ENCODE peak calls at places on chromosome 17, in nine cellular contexts. P is neural progenitor cell, T is uterus, Z is cardiac fibroblast, Q is AG04450, G is astrocyte of the spinal cord, J is AG04449, V is psoas muscle, E is tibial nerve. S is an unnamed sample.

GRCh38 chr17:694239-694638 is 20.4 kb downstream of the VPS53 start:
- DNase-seq in P (no peak), T (no peak), Z (peak; percentile 97), Q (peak; percentile 97), G (peak; percentile 98), J (peak; percentile 98), V (no peak), E (no peak), S (peak; percentile 96)

GRCh38 chr17:29568331-29569244 is at the start of gene TP53I13:
- DNase-seq in P (peak; percentile 93), T (peak; percentile 90), Z (peak; percentile 77), Q (no peak), G (peak; percentile 84), J (no peak), V (peak; percentile 91), E (peak; percentile 80), S (peak; percentile 61)

GRCh38 chr17:3965123-3965800 is 1.0 kb upstream of the ATP2A3 start:
- DNase-seq in P (peak; percentile 79), T (no peak), Z (peak; percentile 41), Q (no peak), G (no peak), J (no peak), V (no peak), E (peak; percentile 31), S (peak; percentile 19)

GRCh38 chr17:16932611-16933010 is 39.3 kb downstream of the TNFRSF13B start:
- DNase-seq in P (no peak), T (no peak), Z (no peak), Q (no peak), G (no peak), J (no peak), V (no peak), E (no peak), S (no peak)

GRCh38 chr17:64001091-64001579 is 3.0 kb downstream of the PRR29 start:
- DNase-seq in P (peak; percentile 0), T (no peak), Z (no peak), Q (no peak), G (no peak), J (no peak), V (no peak), E (no peak), S (no peak)

GRCh38 chr17:27239046-27239445 is 54.9 kb upstream of the WSB1 start:
- DNase-seq in P (no peak), T (no peak), Z (no peak), Q (no peak), G (no peak), J (no peak), V (no peak), E (no peak), S (no peak)

GRCh38 chr17:37187262-37187661 is 188.5 kb upstream of the C17orf78 start:
- DNase-seq in P (no peak), T (no peak), Z (no peak), Q (no peak), G (peak; percentile 4), J (no peak), V (no peak), E (no peak), S (no peak)

GRCh38 chr17:70053241-70054234 is 21.5 kb upstream of the KCNJ16 start:
- DNase-seq in P (no peak), T (no peak), Z (no peak), Q (no peak), G (no peak), J (no peak), V (no peak), E (peak; percentile 27), S (peak; percentile 15)

GRCh38 chr17:63494300-63494928 is 17.6 kb downstream of the ACE start:
- DNase-seq in P (no peak), T (no peak), Z (no peak), Q (no peak), G (no peak), J (no peak), V (no peak), E (no peak), S (peak; percentile 13)

GRCh38 chr17:50196826-50197225 is 4.6 kb downstream of the COL1A1 start:
- DNase-seq in P (no peak), T (no peak), Z (peak; percentile 91), Q (no peak), G (peak; percentile 56), J (no peak), V (peak; percentile 49), E (no peak), S (peak; percentile 91)

GRCh38 chr17:59361916-59362810 is 30.7 kb downstream of the YPEL2 start:
- DNase-seq in P (no peak), T (no peak), Z (peak; percentile 91), Q (peak; percentile 68), G (peak; percentile 96), J (peak; percentile 91), V (no peak), E (no peak), S (peak; percentile 96)

GRCh38 chr17:63474914-63475460 is 1.9 kb upstream of the ACE start:
- DNase-seq in P (no peak), T (no peak), Z (no peak), Q (no peak), G (no peak), J (no peak), V (no peak), E (no peak), S (no peak)

GRCh38 chr17:44159519-44160210 is 10.8 kb upstream of the ASB16 start:
- DNase-seq in P (no peak), T (no peak), Z (no peak), Q (no peak), G (no peak), J (no peak), V (no peak), E (no peak), S (peak; percentile 16)

GRCh38 chr17:17401271-17401781 is 75.5 kb upstream of the MED9 start:
- DNase-seq in P (peak; percentile 26), T (no peak), Z (peak; percentile 45), Q (no peak), G (no peak), J (no peak), V (no peak), E (no peak), S (peak; percentile 51)

GRCh38 chr17:6923385-6923784 is 72.5 kb upstream of the ALOX12 start:
- DNase-seq in P (no peak), T (no peak), Z (no peak), Q (no peak), G (no peak), J (no peak), V (no peak), E (no peak), S (no peak)

GRCh38 chr17:61476476-61477203 is 24.4 kb downstream of the TBX4 start:
- DNase-seq in P (no peak), T (no peak), Z (no peak), Q (no peak), G (no peak), J (no peak), V (no peak), E (no peak), S (no peak)

GRCh38 chr17:63395075-63395815 is 50.9 kb downstream of the CYB561 start:
- DNase-seq in P (no peak), T (no peak), Z (peak; percentile 77), Q (no peak), G (peak; percentile 82), J (peak; percentile 26), V (no peak), E (peak; percentile 17), S (peak; percentile 89)

GRCh38 chr17:48488548-48489106 is 42.2 kb downstream of the HOXB1 start:
- DNase-seq in P (no peak), T (no peak), Z (no peak), Q (no peak), G (no peak), J (no peak), V (no peak), E (no peak), S (no peak)

GRCh38 chr17:53142890-53143289 is 679.8 kb upstream of the KIF2B start:
- DNase-seq in P (peak; percentile 34), T (no peak), Z (no peak), Q (no peak), G (peak; percentile 0), J (no peak), V (no peak), E (no peak), S (no peak)

DNA sequence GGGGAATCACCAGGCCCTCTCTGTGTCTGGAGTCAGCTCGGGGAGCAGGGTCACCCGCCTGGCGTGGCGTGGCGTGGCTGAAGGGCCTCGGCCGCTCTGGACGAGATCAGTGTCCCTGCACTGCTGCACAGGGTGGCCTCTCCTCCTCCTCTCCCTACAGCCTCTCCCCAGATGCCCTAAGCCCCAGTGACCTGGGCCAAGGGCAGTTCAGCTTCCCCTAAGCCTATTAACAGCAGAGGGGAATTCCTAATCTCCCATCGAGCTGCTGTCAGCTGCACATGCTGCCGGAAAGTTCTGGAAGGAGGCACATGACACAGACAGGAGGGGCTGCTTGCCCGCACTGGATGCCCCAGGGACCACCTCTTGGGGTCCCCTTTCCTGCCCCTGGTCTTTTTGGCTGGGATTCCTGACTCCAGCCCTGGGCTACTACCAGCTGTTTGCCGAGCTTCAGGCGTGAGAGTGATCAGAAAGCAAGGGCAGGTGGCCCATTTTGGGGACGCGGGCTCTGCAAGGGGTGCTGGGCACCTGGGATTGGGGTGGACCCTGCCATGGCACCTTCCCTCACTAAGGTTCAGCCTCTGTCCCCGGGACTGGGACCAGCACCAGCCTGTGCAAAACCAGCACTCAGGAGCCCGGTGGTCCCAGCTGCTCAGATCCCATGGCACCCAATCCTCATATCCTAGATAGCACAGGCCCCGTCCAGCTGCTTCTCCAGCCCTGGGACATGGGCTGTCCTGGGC is 794 bp downstream of the PDE6G start:
- DNase-seq in P (peak; percentile 34), T (no peak), Z (no peak), Q (no peak), G (no peak), J (no peak), V (no peak), E (no peak), S (no peak)
- H3K4me3 ChIP-seq in P (no peak overlapping the region), T (no peak overlapping the region), Z (no peak overlapping the region), Q (no peak overlapping the region), G (no peak overlapping the region), J (no peak overlapping the region), V (no peak overlapping the region), E (no peak overlapping the region), S (no peak overlapping the region)

GRCh38 chr17:31494259-31495048 is 103.0 kb downstream of the RAB11FIP4 start:
- DNase-seq in P (no peak), T (no peak), Z (no peak), Q (no peak), G (no peak), J (no peak), V (no peak), E (no peak), S (no peak)
- TF ChIP-seq CTCF in P (no peak), T (no peak), Z (no peak), Q (no peak), G (no peak), J (no peak), V (no peak), E (no peak), S (no peak)

GRCh38 chr17:77471984-77472836 is 331.4 kb downstream of the SEC14L1 start:
- DNase-seq in P (peak; percentile 92), T (peak; percentile 82), Z (peak; percentile 68), Q (no peak), G (peak; percentile 90), J (no peak), V (no peak), E (no peak), S (peak; percentile 71)
- H3K4me3 ChIP-seq in P (peak overlapping the region; percentile 28), T (no peak overlapping the region), Z (no peak overlapping the region), Q (no peak overlapping the region), G (no peak overlapping the region), J (no peak overlapping the region), V (no peak overlapping the region), E (no peak overlapping the region), S (no peak overlapping the region)

DNA sequence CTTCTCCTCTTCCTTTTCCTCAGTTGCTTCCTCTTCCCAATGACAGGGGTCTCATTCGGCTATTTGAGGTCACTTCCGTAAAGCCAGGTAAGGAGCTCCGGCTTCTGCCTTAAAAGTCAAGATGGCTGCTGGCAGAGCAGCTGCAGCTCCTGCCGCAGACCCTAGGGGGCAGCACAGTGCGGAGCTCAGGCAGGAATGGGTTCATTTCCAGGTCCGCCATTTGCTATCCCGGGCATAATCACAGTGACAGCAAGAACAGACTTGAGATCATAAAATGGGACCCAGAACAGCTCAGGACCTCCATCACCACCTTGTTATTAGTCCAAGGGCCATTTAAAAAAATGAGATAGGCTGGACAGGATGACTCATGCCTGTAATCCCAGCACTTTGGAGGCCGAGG is 199.5 kb downstream of the ZNF18 start:
- DNase-seq in P (no peak), T (no peak), Z (no peak), Q (no peak), G (no peak), J (no peak), V (no peak), E (no peak), S (no peak)
- TF ChIP-seq CTCF in P (peak; percentile 36), T (no peak), Z (peak; percentile 14), Q (no peak), G (no peak), J (no peak), V (no peak), E (no peak), S (no peak)

S was measured in fibroblast of mammary gland.